ENCODE peak calls at places on chromosomes 13 and 19, in nine cellular contexts. E, L, F, M, K, H, P, W and Z are unnamed samples.
A peak's percentile ranks its signal among the peaks of the same experiment; 100 is the strongest.

GRCh38 chr13:80040219-80040976 is 300.5 kb downstream of the SPRY2 start:
- DNase-seq in E (peak; percentile 86), L (no peak), P (no peak), M (no peak), F (no peak), W (peak; percentile 86), K (no peak), H (peak; percentile 93), Z (no peak)

GRCh38 chr13:108919036-108919907 is 289.9 kb downstream of the MYO16 start:
- DNase-seq in L (no peak), F (no peak), E (no peak), K (no peak), P (no peak), M (no peak), H (peak; percentile 48), W (peak; percentile 80), Z (no peak)

GRCh38 chr13:62387642-62388041 is 972.0 kb upstream of the PCDH20 start:
- DNase-seq in W (no peak), H (no peak), M (no peak), L (no peak), E (no peak), P (no peak), K (no peak), F (peak; percentile 1), Z (no peak)

GRCh38 chr13:78958019-78958418 is 299.1 kb upstream of the OBI1 start:
- DNase-seq in L (no peak), W (no peak), M (no peak), P (no peak), H (no peak), E (no peak), F (no peak), K (no peak), Z (no peak)

GRCh38 chr19:14185158-14185557 is 20.8 kb downstream of the ADGRL1 start:
- DNase-seq in H (no peak), E (no peak), W (no peak), L (no peak), K (no peak), M (no peak), F (no peak), P (no peak), Z (no peak)

GRCh38 chr13:81184556-81185265 is 843.8 kb upstream of the SPRY2 start:
- DNase-seq in H (no peak), F (no peak), K (no peak), L (no peak), E (no peak), W (no peak), M (no peak), P (no peak), Z (no peak)

GRCh38 chr13:114296902-114297301 is 15.5 kb downstream of the UPF3A start:
- DNase-seq in K (no peak), F (peak; percentile 64), W (no peak), P (no peak), L (no peak), E (no peak), H (no peak), M (no peak), Z (no peak)

GRCh38 chr13:48533986-48534600 is 1.2 kb upstream of the RCBTB2 start:
- DNase-seq in F (no peak), P (no peak), H (no peak), W (no peak), K (no peak), E (no peak), M (peak; percentile 51), L (no peak), Z (no peak)

GRCh38 chr19:39177736-39178135 is 19.0 kb upstream of the NCCRP1 start:
- DNase-seq in P (no peak), F (no peak), K (no peak), E (no peak), W (no peak), L (no peak), M (no peak), H (no peak), Z (no peak)

GRCh38 chr13:30081331-30081730 is 226.0 kb downstream of the KATNAL1 start:
- DNase-seq in H (no peak), F (no peak), E (no peak), P (no peak), W (no peak), K (no peak), M (no peak), L (no peak), Z (no peak)

GRCh38 chr19:50677636-50678035 is 28.4 kb downstream of the C19orf81 start:
- DNase-seq in W (no peak), P (no peak), E (no peak), M (no peak), F (no peak), H (no peak), L (no peak), K (no peak), Z (no peak)

GRCh38 chr13:50678464-50679162 is 164.9 kb downstream of the DLEU7 start:
- DNase-seq in L (no peak), H (peak; percentile 97), F (no peak), K (no peak), P (no peak), M (peak; percentile 73), W (peak; percentile 56), E (peak; percentile 30), Z (no peak)

GRCh38 chr13:72473321-72473720 is 254.1 kb downstream of the MZT1 start:
- DNase-seq in L (no peak), F (no peak), K (no peak), E (no peak), M (no peak), W (no peak), H (no peak), P (no peak), Z (no peak)

DNA sequence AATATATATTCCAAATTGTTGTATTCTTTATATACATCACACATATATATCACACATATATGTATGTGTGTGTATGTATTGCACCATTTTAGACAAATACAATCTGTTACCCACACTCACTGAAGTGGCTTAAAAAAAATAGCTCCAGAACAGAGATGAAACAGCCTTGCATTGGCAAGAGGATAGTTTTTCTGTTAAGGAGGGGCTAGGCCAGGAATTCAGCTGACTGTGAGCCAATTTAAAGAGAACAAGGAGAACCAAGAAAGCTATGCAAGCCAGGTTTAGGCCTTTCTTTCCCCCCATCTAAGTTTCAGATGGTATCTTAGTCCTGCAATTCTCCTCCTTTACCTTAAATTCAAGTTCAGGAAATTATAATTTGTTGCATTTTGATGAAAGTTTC is 257.5 kb downstream of the MZT1 start:
- DNase-seq in W (no peak), L (no peak), M (no peak), F (no peak), H (no peak), P (no peak), K (no peak), E (no peak), Z (no peak)
- TF ChIP-seq CTCF in W (no peak), L (no peak), M (no peak), F (no peak), H (no peak), P (no peak), K (no peak), E (no peak), Z (no peak)

DNA sequence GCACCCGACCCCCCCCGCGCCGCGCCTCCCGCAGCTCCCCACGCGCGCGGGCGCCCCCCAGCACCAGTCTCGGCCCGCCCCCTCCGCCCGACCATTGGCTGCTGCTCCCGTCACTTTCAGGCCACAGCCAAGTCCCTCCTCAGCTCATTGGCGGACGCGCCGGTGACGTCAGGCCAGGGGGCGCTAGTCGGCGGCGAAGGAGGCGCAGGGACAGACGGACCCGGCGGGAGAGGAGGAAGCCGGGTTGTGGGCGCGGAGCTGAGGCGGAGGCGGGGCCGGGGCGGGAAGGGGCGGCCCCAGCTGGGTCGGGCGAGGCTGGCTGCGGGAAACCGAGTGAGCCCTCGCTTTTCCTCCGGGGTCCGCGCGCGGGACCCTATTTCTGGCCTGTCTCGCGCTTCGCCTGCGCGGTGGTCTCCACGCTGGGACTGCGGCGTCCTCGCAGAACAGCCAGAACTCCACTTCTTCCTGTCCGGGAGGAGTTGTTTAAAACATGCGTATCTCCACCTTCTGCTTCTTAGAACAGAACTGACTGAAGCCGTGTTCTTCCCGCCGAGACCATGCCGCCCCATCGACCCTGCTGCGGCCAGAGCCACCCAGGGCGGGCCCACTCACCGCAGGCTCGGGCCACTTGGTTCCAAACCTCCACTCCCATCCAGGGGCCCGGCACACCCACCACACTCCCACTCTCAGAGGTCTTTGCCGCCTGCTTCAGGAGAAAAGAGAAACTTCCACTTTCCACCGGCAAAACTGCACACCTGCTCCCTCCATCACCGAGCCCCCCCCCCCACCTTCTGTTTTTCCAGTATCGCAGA is 459 bp upstream of the TMTC4 start:
- DNase-seq in L (peak; percentile 99), F (peak; percentile 99), K (peak; percentile 98), M (peak; percentile 99), P (peak; percentile 100), W (peak; percentile 98), E (peak; percentile 82), H (peak; percentile 97), Z (peak; percentile 100)
- TF ChIP-seq CTCF in L (peak; percentile 40), F (peak; percentile 42), K (peak; percentile 40), M (peak; percentile 8), P (peak; percentile 34), W (peak; percentile 25), E (peak; percentile 37), H (peak; percentile 36), Z (peak; percentile 60)

GRCh38 chr19:7293795-7294570 is at the start of gene INSR:
- DNase-seq in E (peak; percentile 12), H (peak; percentile 91), L (peak; percentile 93), M (peak; percentile 96), W (peak; percentile 91), F (peak; percentile 95), K (peak; percentile 93), P (peak; percentile 95), Z (peak; percentile 98)

GRCh38 chr19:7295912-7296486 is 1.8 kb upstream of the INSR start:
- DNase-seq in E (no peak), F (no peak), K (no peak), L (no peak), M (no peak), P (no peak), H (no peak), W (no peak), Z (no peak)

GRCh38 chr19:7292352-7292949 is 1.8 kb downstream of the INSR start:
- DNase-seq in F (peak; percentile 22), M (peak; percentile 41), L (no peak), E (no peak), K (no peak), P (no peak), W (no peak), H (no peak), Z (peak; percentile 49)

GRCh38 chr19:7292950-7293794 is 1.0 kb downstream of the INSR start:
- DNase-seq in E (no peak), K (peak; percentile 49), M (peak; percentile 60), H (no peak), P (peak; percentile 79), F (peak; percentile 22), W (no peak), L (peak; percentile 44), Z (peak; percentile 44)

GRCh38 chr19:7294571-7295212 is 478 bp upstream of the INSR start:
- DNase-seq in L (peak; percentile 81), F (peak; percentile 87), K (peak; percentile 85), E (peak; percentile 10), W (peak; percentile 44), H (peak; percentile 60), P (peak; percentile 93), M (peak; percentile 90), Z (peak; percentile 80)
- TF ChIP-seq CTCF in L (peak; percentile 49), F (peak; percentile 27), K (peak; percentile 56), E (peak; percentile 15), W (peak; percentile 6), H (peak; percentile 34), P (peak; percentile 41), M (peak; percentile 38), Z (peak; percentile 60)

DNA sequence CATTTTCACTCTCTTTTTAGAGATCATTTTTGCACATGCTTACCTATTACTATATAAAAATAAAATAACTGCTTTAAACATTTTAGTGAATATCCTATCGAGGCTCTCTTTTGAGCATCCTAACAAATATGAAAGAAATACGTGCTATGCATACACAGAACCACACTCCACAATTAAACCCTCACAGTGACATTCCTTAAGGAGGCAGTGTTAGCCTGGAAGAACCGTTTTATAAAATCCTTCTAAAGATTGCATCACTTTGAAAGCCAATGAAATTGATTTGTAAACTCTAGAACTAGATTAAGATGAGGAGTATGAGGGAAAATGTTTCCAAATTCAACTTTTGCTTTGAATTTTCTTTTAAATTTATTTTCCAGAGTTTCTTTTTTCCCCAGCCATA is 11.1 kb upstream of the ENOX1 start:
- DNase-seq in P (no peak), E (no peak), H (peak; percentile 46), M (no peak), L (no peak), W (peak; percentile 24), F (no peak), K (no peak), Z (no peak)
- TF ChIP-seq CTCF in P (no peak), E (no peak), H (peak; percentile 43), M (no peak), L (no peak), W (peak; percentile 26), F (no peak), K (no peak), Z (no peak)